ENCODE peak calls at places on chromosomes 3 and 15, in eight cellular contexts. One of them, this sample, is unnamed.

GRCh38 chr3:17356581-17356980 is 385.9 kb downstream of the TBC1D5 start:
- DNase-seq in astrocyte of the spinal cord: no peak
- DNase-seq in HEK293T: no peak
- DNase-seq in stimulated activated CD8-positive, alpha-beta memory T cell treated with anti-CD3 and anti-CD28 coated beads, Interleukin-2, amount 100 ng/mL, for 48 hours: no peak
- DNase-seq in activated gamma-delta T cell treated with Interleukin-2 at 50 U/mL for 16 hours: no peak
- DNase-seq in IMR-90: no peak
- DNase-seq in BJ: no peak
- DNase-seq in activated T-cell treated with anti-CD3 and anti-CD28 coated beads, Interleukin-2, amount 50 U/mL, for 24 hours: no peak
- DNase-seq in this sample: no peak

GRCh38 chr3:55897573-55898224 is 410.6 kb upstream of the WNT5A start:
- DNase-seq in astrocyte of the spinal cord: peak; percentile 27
- DNase-seq in HEK293T: peak; percentile 32
- DNase-seq in stimulated activated CD8-positive, alpha-beta memory T cell treated with anti-CD3 and anti-CD28 coated beads, Interleukin-2, amount 100 ng/mL, for 48 hours: no peak
- DNase-seq in activated gamma-delta T cell treated with Interleukin-2 at 50 U/mL for 16 hours: no peak
- DNase-seq in IMR-90: peak; percentile 21
- DNase-seq in BJ: no peak
- DNase-seq in activated T-cell treated with anti-CD3 and anti-CD28 coated beads, Interleukin-2, amount 50 U/mL, for 24 hours: no peak
- DNase-seq in this sample: peak; percentile 7

GRCh38 chr15:31557899-31558298 is 231.3 kb downstream of the KLF13 start:
- DNase-seq in astrocyte of the spinal cord: no peak
- DNase-seq in HEK293T: no peak
- DNase-seq in stimulated activated CD8-positive, alpha-beta memory T cell treated with anti-CD3 and anti-CD28 coated beads, Interleukin-2, amount 100 ng/mL, for 48 hours: no peak
- DNase-seq in activated gamma-delta T cell treated with Interleukin-2 at 50 U/mL for 16 hours: no peak
- DNase-seq in IMR-90: no peak
- DNase-seq in BJ: no peak
- DNase-seq in activated T-cell treated with anti-CD3 and anti-CD28 coated beads, Interleukin-2, amount 50 U/mL, for 24 hours: no peak
- DNase-seq in this sample: no peak

GRCh38 chr3:66720508-66720907 is 219.7 kb upstream of the LRIG1 start:
- DNase-seq in astrocyte of the spinal cord: no peak
- DNase-seq in HEK293T: no peak
- DNase-seq in stimulated activated CD8-positive, alpha-beta memory T cell treated with anti-CD3 and anti-CD28 coated beads, Interleukin-2, amount 100 ng/mL, for 48 hours: no peak
- DNase-seq in activated gamma-delta T cell treated with Interleukin-2 at 50 U/mL for 16 hours: no peak
- DNase-seq in IMR-90: no peak
- DNase-seq in BJ: no peak
- DNase-seq in activated T-cell treated with anti-CD3 and anti-CD28 coated beads, Interleukin-2, amount 50 U/mL, for 24 hours: no peak
- DNase-seq in this sample: no peak

GRCh38 chr3:154898916-154899315 is 181.2 kb upstream of the MME start:
- DNase-seq in astrocyte of the spinal cord: peak; percentile 17
- DNase-seq in HEK293T: no peak
- DNase-seq in stimulated activated CD8-positive, alpha-beta memory T cell treated with anti-CD3 and anti-CD28 coated beads, Interleukin-2, amount 100 ng/mL, for 48 hours: no peak
- DNase-seq in activated gamma-delta T cell treated with Interleukin-2 at 50 U/mL for 16 hours: no peak
- DNase-seq in IMR-90: no peak
- DNase-seq in BJ: no peak
- DNase-seq in activated T-cell treated with anti-CD3 and anti-CD28 coated beads, Interleukin-2, amount 50 U/mL, for 24 hours: no peak
- DNase-seq in this sample: no peak

GRCh38 chr15:50676799-50677483 is 9.7 kb downstream of the TRPM7 start:
- DNase-seq in astrocyte of the spinal cord: peak; percentile 33
- DNase-seq in HEK293T: no peak
- DNase-seq in stimulated activated CD8-positive, alpha-beta memory T cell treated with anti-CD3 and anti-CD28 coated beads, Interleukin-2, amount 100 ng/mL, for 48 hours: no peak
- DNase-seq in activated gamma-delta T cell treated with Interleukin-2 at 50 U/mL for 16 hours: no peak
- DNase-seq in IMR-90: peak; percentile 64
- DNase-seq in BJ: no peak
- DNase-seq in activated T-cell treated with anti-CD3 and anti-CD28 coated beads, Interleukin-2, amount 50 U/mL, for 24 hours: no peak
- DNase-seq in this sample: no peak

GRCh38 chr3:42839616-42840015 is 30.4 kb downstream of the ACKR2 start:
- DNase-seq in astrocyte of the spinal cord: peak; percentile 69
- DNase-seq in HEK293T: peak; percentile 78
- DNase-seq in stimulated activated CD8-positive, alpha-beta memory T cell treated with anti-CD3 and anti-CD28 coated beads, Interleukin-2, amount 100 ng/mL, for 48 hours: no peak
- DNase-seq in activated gamma-delta T cell treated with Interleukin-2 at 50 U/mL for 16 hours: peak; percentile 13
- DNase-seq in IMR-90: peak; percentile 71
- DNase-seq in BJ: peak; percentile 9
- DNase-seq in activated T-cell treated with anti-CD3 and anti-CD28 coated beads, Interleukin-2, amount 50 U/mL, for 24 hours: no peak
- DNase-seq in this sample: peak; percentile 40

GRCh38 chr15:52013151-52013791 is 5.7 kb upstream of the MAPK6 start:
- DNase-seq in astrocyte of the spinal cord: peak; percentile 36
- DNase-seq in HEK293T: no peak
- DNase-seq in stimulated activated CD8-positive, alpha-beta memory T cell treated with anti-CD3 and anti-CD28 coated beads, Interleukin-2, amount 100 ng/mL, for 48 hours: no peak
- DNase-seq in activated gamma-delta T cell treated with Interleukin-2 at 50 U/mL for 16 hours: no peak
- DNase-seq in IMR-90: peak; percentile 80
- DNase-seq in BJ: no peak
- DNase-seq in activated T-cell treated with anti-CD3 and anti-CD28 coated beads, Interleukin-2, amount 50 U/mL, for 24 hours: no peak
- DNase-seq in this sample: no peak

GRCh38 chr15:83365370-83365938 is 81.0 kb upstream of the BNC1 start:
- DNase-seq in astrocyte of the spinal cord: peak; percentile 37
- DNase-seq in HEK293T: peak; percentile 57
- DNase-seq in stimulated activated CD8-positive, alpha-beta memory T cell treated with anti-CD3 and anti-CD28 coated beads, Interleukin-2, amount 100 ng/mL, for 48 hours: peak; percentile 2
- DNase-seq in activated gamma-delta T cell treated with Interleukin-2 at 50 U/mL for 16 hours: no peak
- DNase-seq in IMR-90: peak; percentile 20
- DNase-seq in BJ: peak; percentile 49
- DNase-seq in activated T-cell treated with anti-CD3 and anti-CD28 coated beads, Interleukin-2, amount 50 U/mL, for 24 hours: no peak
- DNase-seq in this sample: no peak

GRCh38 chr3:127720985-127721384 is 48.2 kb downstream of the ABTB1 start:
- DNase-seq in astrocyte of the spinal cord: no peak
- DNase-seq in HEK293T: no peak
- DNase-seq in stimulated activated CD8-positive, alpha-beta memory T cell treated with anti-CD3 and anti-CD28 coated beads, Interleukin-2, amount 100 ng/mL, for 48 hours: no peak
- DNase-seq in activated gamma-delta T cell treated with Interleukin-2 at 50 U/mL for 16 hours: no peak
- DNase-seq in IMR-90: no peak
- DNase-seq in BJ: no peak
- DNase-seq in activated T-cell treated with anti-CD3 and anti-CD28 coated beads, Interleukin-2, amount 50 U/mL, for 24 hours: no peak
- DNase-seq in this sample: no peak

GRCh38 chr15:49669288-49669687 is 48.4 kb downstream of the DTWD1 start:
- DNase-seq in astrocyte of the spinal cord: no peak
- DNase-seq in HEK293T: no peak
- DNase-seq in stimulated activated CD8-positive, alpha-beta memory T cell treated with anti-CD3 and anti-CD28 coated beads, Interleukin-2, amount 100 ng/mL, for 48 hours: no peak
- DNase-seq in activated gamma-delta T cell treated with Interleukin-2 at 50 U/mL for 16 hours: no peak
- DNase-seq in IMR-90: no peak
- DNase-seq in BJ: no peak
- DNase-seq in activated T-cell treated with anti-CD3 and anti-CD28 coated beads, Interleukin-2, amount 50 U/mL, for 24 hours: no peak
- DNase-seq in this sample: no peak

GRCh38 chr15:34869110-34869509 is 73.8 kb upstream of the ACTC1 start:
- DNase-seq in astrocyte of the spinal cord: no peak
- DNase-seq in HEK293T: no peak
- DNase-seq in stimulated activated CD8-positive, alpha-beta memory T cell treated with anti-CD3 and anti-CD28 coated beads, Interleukin-2, amount 100 ng/mL, for 48 hours: no peak
- DNase-seq in activated gamma-delta T cell treated with Interleukin-2 at 50 U/mL for 16 hours: no peak
- DNase-seq in IMR-90: no peak
- DNase-seq in BJ: no peak
- DNase-seq in activated T-cell treated with anti-CD3 and anti-CD28 coated beads, Interleukin-2, amount 50 U/mL, for 24 hours: no peak
- DNase-seq in this sample: no peak

GRCh38 chr15:29083858-29084257 is 185.8 kb downstream of the NSMCE3 start:
- DNase-seq in astrocyte of the spinal cord: no peak
- DNase-seq in HEK293T: no peak
- DNase-seq in stimulated activated CD8-positive, alpha-beta memory T cell treated with anti-CD3 and anti-CD28 coated beads, Interleukin-2, amount 100 ng/mL, for 48 hours: no peak
- DNase-seq in activated gamma-delta T cell treated with Interleukin-2 at 50 U/mL for 16 hours: no peak
- DNase-seq in IMR-90: no peak
- DNase-seq in BJ: no peak
- DNase-seq in activated T-cell treated with anti-CD3 and anti-CD28 coated beads, Interleukin-2, amount 50 U/mL, for 24 hours: no peak
- DNase-seq in this sample: no peak

GRCh38 chr15:85587707-85588441 is 206.9 kb downstream of the KLHL25 start:
- DNase-seq in astrocyte of the spinal cord: peak; percentile 79
- DNase-seq in HEK293T: no peak
- DNase-seq in stimulated activated CD8-positive, alpha-beta memory T cell treated with anti-CD3 and anti-CD28 coated beads, Interleukin-2, amount 100 ng/mL, for 48 hours: no peak
- DNase-seq in activated gamma-delta T cell treated with Interleukin-2 at 50 U/mL for 16 hours: no peak
- DNase-seq in IMR-90: peak; percentile 82
- DNase-seq in BJ: no peak
- DNase-seq in activated T-cell treated with anti-CD3 and anti-CD28 coated beads, Interleukin-2, amount 50 U/mL, for 24 hours: no peak
- DNase-seq in this sample: no peak

GRCh38 chr3:42843730-42844713 is 31.7 kb downstream of the CYP8B1 start:
- DNase-seq in astrocyte of the spinal cord: no peak
- DNase-seq in HEK293T: no peak
- DNase-seq in stimulated activated CD8-positive, alpha-beta memory T cell treated with anti-CD3 and anti-CD28 coated beads, Interleukin-2, amount 100 ng/mL, for 48 hours: no peak
- DNase-seq in activated gamma-delta T cell treated with Interleukin-2 at 50 U/mL for 16 hours: no peak
- DNase-seq in IMR-90: no peak
- DNase-seq in BJ: no peak
- DNase-seq in activated T-cell treated with anti-CD3 and anti-CD28 coated beads, Interleukin-2, amount 50 U/mL, for 24 hours: no peak
- DNase-seq in this sample: no peak

GRCh38 chr3:88362428-88362827 is 212.7 kb downstream of the C3orf38 start:
- DNase-seq in astrocyte of the spinal cord: no peak
- DNase-seq in HEK293T: no peak
- DNase-seq in stimulated activated CD8-positive, alpha-beta memory T cell treated with anti-CD3 and anti-CD28 coated beads, Interleukin-2, amount 100 ng/mL, for 48 hours: no peak
- DNase-seq in activated gamma-delta T cell treated with Interleukin-2 at 50 U/mL for 16 hours: no peak
- DNase-seq in IMR-90: no peak
- DNase-seq in BJ: no peak
- DNase-seq in activated T-cell treated with anti-CD3 and anti-CD28 coated beads, Interleukin-2, amount 50 U/mL, for 24 hours: no peak
- DNase-seq in this sample: no peak